ENCODE peak calls at places on chromosomes 6 and 20, in four cellular contexts. Y is GM12891, A is K562, J is GM12878. T is an unnamed sample.
A peak's percentile ranks its signal among the peaks of the same experiment; 100 is the strongest.

GRCh38 chr6:5115168-5115567 is 30.0 kb downstream of the PPP1R3G start:
- DNase-seq in Y (no peak), A (peak; percentile 21), J (no peak), T (no peak)

GRCh38 chr20:25739615-25740320 is 43.1 kb upstream of the ZNF337 start:
- DNase-seq in Y (no peak), A (no peak), J (no peak), T (no peak)

GRCh38 chr6:1372690-1373089 is 16.7 kb upstream of the FOXF2 start:
- DNase-seq in Y (no peak), A (no peak), J (no peak), T (no peak)

GRCh38 chr20:33984320-33984719 is 9.4 kb upstream of the RALY start:
- DNase-seq in Y (no peak), A (no peak), J (no peak), T (no peak)

GRCh38 chr20:56362833-56363413 is 4.1 kb downstream of the FAM210B start:
- DNase-seq in Y (no peak), A (peak; percentile 98), J (no peak), T (no peak)

GRCh38 chr20:42857446-42857845 is 332.3 kb downstream of the PTPRT start:
- DNase-seq in Y (no peak), A (no peak), J (no peak), T (no peak)

GRCh38 chr6:108677357-108677756 is 116.6 kb downstream of the FOXO3 start:
- DNase-seq in Y (no peak), A (no peak), J (no peak), T (no peak)

GRCh38 chr6:55040102-55040848 is 134.0 kb upstream of the HCRTR2 start:
- DNase-seq in Y (no peak), A (no peak), J (no peak), T (no peak)

GRCh38 chr20:63737940-63738686 is 1.5 kb upstream of the SLC2A4RG start:
- DNase-seq in Y (no peak), A (no peak), J (no peak), T (no peak)

GRCh38 chr20:36645998-36646397 is at the start of gene SLA2:
- DNase-seq in Y (peak; percentile 46), A (no peak), J (no peak), T (peak; percentile 27)

GRCh38 chr6:104638841-104639290 is 220.9 kb downstream of the HACE1 start:
- DNase-seq in Y (no peak), A (no peak), J (no peak), T (peak; percentile 17)

GRCh38 chr6:159828074-159828473 is 28.0 kb downstream of the PNLDC1 start:
- DNase-seq in Y (no peak), A (peak; percentile 29), J (no peak), T (no peak)

GRCh38 chr6:30828027-30828962 is 56.0 kb upstream of the DDR1 start:
- DNase-seq in Y (peak; percentile 44), A (peak; percentile 94), J (no peak), T (peak; percentile 78)
- TF ChIP-seq POLR2AphosphoS5 in Y (no peak), A (no peak), J (no peak), T (no peak)

GRCh38 chr6:107114213-107114871 is 973 bp downstream of the BEND3 start:
- DNase-seq in Y (peak; percentile 82), A (peak; percentile 88), J (no peak), T (peak; percentile 50)

GRCh38 chr6:107116328-107116892 is 1.1 kb upstream of the BEND3 start:
- DNase-seq in Y (no peak), A (peak; percentile 61), J (no peak), T (peak; percentile 51)

GRCh38 chr6:107115695-107116327 is 496 bp upstream of the BEND3 start:
- DNase-seq in Y (peak; percentile 43), A (peak; percentile 82), J (no peak), T (peak; percentile 43)

GRCh38 chr6:107114872-107115694 is at the start of gene BEND3:
- DNase-seq in Y (peak; percentile 46), A (peak; percentile 67), J (no peak), T (peak; percentile 15)

DNA sequence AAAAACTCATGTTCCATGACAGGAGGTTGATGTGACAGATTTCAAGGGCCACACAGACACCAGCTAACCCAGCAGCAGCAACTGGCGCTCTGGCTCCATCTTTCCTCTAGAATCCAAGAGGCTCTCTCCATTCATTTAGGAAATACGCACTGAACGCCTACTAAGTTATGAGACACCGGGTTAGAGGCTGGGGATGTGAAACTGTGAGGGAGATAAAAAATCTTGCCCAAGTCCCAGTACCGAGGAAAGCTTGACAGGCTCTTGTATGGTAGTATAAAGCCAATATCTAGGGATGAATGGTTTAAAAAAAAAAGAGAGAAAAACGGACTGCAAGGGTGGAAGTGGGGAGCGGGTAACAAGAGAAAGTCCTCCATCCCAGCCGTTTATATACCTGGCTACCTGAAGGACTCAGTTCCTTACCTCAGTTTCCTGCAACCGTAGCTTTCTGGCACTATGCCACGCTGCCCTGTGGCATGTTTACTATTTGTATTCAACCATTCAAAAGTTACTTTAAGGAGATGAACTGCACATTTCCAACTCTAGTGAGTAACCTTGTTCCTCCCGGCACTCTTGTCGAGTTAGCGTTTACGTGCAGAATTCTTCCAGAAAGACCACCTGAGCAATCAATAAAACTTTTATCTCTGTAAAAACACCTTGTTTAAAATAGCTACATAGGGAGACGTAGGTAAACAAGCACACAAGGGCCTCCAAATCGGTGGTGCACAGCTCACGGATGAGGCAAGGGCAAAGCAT is 1.7 kb downstream of the BEND3 start:
- DNase-seq in Y (no peak), A (peak; percentile 24), J (no peak), T (no peak)
- TF ChIP-seq SPI1 in Y (no peak), A (no peak), J (no peak), T (no peak)

DNA sequence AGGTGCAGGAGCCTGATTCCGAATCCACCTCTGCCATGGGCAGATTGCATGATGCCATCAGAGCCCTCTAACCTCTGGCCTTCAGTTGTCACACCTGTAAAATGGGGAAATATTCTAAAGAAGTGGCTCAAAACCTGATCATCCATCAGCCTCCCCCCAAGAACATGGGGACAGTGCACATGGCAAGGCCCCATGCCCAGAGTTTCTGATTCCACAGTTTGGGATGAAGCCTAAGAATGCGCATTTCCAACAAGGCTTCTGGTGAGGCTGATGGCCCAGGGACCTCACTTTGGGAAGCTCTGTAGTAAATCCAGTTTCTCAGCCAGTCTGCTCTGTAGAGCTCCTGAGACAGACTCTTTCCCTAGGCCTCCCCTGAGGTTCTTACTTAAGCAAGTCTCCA is 119.9 kb upstream of the CD93 start:
- DNase-seq in Y (no peak), A (no peak), J (no peak), T (no peak)
- TF ChIP-seq POLR2AphosphoS5 in Y (no peak), A (no peak), J (no peak), T (no peak)

DNA sequence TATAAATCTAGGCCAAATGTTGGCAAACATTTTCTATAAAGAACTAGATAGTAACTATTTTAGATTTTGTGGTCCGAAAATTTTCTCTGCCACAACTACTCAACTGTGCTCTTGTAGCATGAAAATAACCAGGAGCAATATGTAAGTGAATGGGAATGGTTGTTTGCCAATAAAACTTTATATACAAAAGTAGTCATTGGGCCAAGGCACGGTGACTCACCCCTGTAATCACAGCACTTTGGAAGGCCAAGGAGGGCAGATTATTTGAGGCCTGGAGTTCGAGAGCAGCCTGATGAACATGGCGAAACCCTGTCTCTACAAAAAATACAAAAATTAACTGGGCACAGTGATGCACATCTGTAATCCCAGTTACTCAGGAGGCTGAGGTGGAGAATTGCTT is 617.1 kb downstream of the EPM2A start:
- DNase-seq in Y (no peak), A (no peak), J (no peak), T (no peak)
- TF ChIP-seq SPI1 in Y (no peak), A (no peak), J (no peak), T (no peak)